ENCODE peak calls at places on chromosome 15, in five cellular contexts. K is esophagus squamous epithelium, U is uterus, F is Calu3, T is fibroblast of pulmonary artery. E is an unnamed sample.
A peak's percentile ranks its signal among the peaks of the same experiment; 100 is the strongest.

GRCh38 chr15:90571063-90571541 is 41.4 kb downstream of the CRTC3 start:
- DNase-seq in K (no peak), U (no peak), F (no peak), T (no peak), E (peak; percentile 51)

GRCh38 chr15:80559761-80560160 is 135.3 kb upstream of the ABHD17C start:
- DNase-seq in K (no peak), U (no peak), F (no peak), T (no peak), E (no peak)

GRCh38 chr15:74055804-74056203 is 26.5 kb downstream of the GOLGA6A start:
- DNase-seq in K (no peak), U (no peak), F (no peak), T (no peak), E (no peak)

GRCh38 chr15:63374686-63375520 is 6.7 kb downstream of the CA12 start:
- DNase-seq in K (no peak), U (peak; percentile 40), F (peak; percentile 51), T (peak; percentile 81), E (peak; percentile 82)

GRCh38 chr15:66923438-66923881 is 141.9 kb upstream of the SMAD3 start:
- DNase-seq in K (no peak), U (no peak), F (peak; percentile 72), T (no peak), E (peak; percentile 41)

GRCh38 chr15:61084944-61085367 is 144.1 kb downstream of the RORA start:
- DNase-seq in K (no peak), U (peak; percentile 44), F (no peak), T (no peak), E (no peak)

GRCh38 chr15:57797608-57798267 is 91.2 kb downstream of the POLR2M start:
- DNase-seq in K (no peak), U (no peak), F (no peak), T (no peak), E (no peak)

GRCh38 chr15:63015618-63016017 is 26.9 kb upstream of the TPM1 start:
- DNase-seq in K (no peak), U (peak; percentile 31), F (peak; percentile 34), T (peak; percentile 67), E (peak; percentile 77)

GRCh38 chr15:75620776-75621536 is 4.6 kb downstream of the SNUPN start:
- DNase-seq in K (peak; percentile 18), U (peak; percentile 86), F (peak; percentile 34), T (peak; percentile 95), E (peak; percentile 81)

GRCh38 chr15:29140475-29141172 is 129.0 kb downstream of the NSMCE3 start:
- DNase-seq in K (no peak), U (no peak), F (no peak), T (no peak), E (no peak)

GRCh38 chr15:43189296-43189695 is 4.1 kb downstream of the CCNDBP1 start:
- DNase-seq in K (no peak), U (no peak), F (no peak), T (no peak), E (no peak)

GRCh38 chr15:51801391-51801835 is 28.0 kb upstream of the TMOD3 start:
- DNase-seq in K (no peak), U (no peak), F (peak; percentile 58), T (peak; percentile 40), E (peak; percentile 46)

GRCh38 chr15:96352594-96353377 is 22.3 kb downstream of the NR2F2 start:
- DNase-seq in K (no peak), U (no peak), F (no peak), T (peak; percentile 46), E (no peak)

GRCh38 chr15:80526556-80527340 is 122.6 kb downstream of the ARNT2 start:
- DNase-seq in K (no peak), U (no peak), F (no peak), T (peak; percentile 45), E (no peak)

GRCh38 chr15:101014276-101014675 is 95.1 kb downstream of the LRRK1 start:
- DNase-seq in K (no peak), U (peak; percentile 9), F (no peak), T (no peak), E (no peak)

GRCh38 chr15:84598250-84598649 is 2.6 kb upstream of the ZSCAN2 start:
- DNase-seq in K (no peak), U (peak; percentile 8), F (no peak), T (no peak), E (no peak)

GRCh38 chr15:81225161-81225671 is 28.5 kb downstream of the IL16 start:
- DNase-seq in K (no peak), U (peak; percentile 34), F (no peak), T (no peak), E (no peak)

GRCh38 chr15:100713163-100713867 is 110.9 kb downstream of the ASB7 start:
- DNase-seq in K (no peak), U (peak; percentile 27), F (peak; percentile 97), T (peak; percentile 90), E (peak; percentile 98)

GRCh38 chr15:79872358-79873017 is 24.3 kb downstream of the MTHFS start:
- DNase-seq in K (no peak), U (no peak), F (peak; percentile 64), T (peak; percentile 62), E (no peak)

GRCh38 chr15:22949074-22949547 is 31.1 kb downstream of the CYFIP1 start:
- DNase-seq in K (no peak), U (peak; percentile 76), F (no peak), T (peak; percentile 81), E (peak; percentile 91)

GRCh38 chr15:77094397-77095030 is 23.6 kb upstream of the TSPAN3 start:
- DNase-seq in K (no peak), U (no peak), F (no peak), T (no peak), E (no peak)

GRCh38 chr15:63405683-63406456 is 24.2 kb upstream of the CA12 start:
- DNase-seq in K (no peak), U (no peak), F (no peak), T (no peak), E (no peak)

GRCh38 chr15:62912808-62913207 is 129.7 kb upstream of the TPM1 start:
- DNase-seq in K (no peak), U (no peak), F (no peak), T (no peak), E (no peak)

GRCh38 chr15:43966646-43967045 is 139.8 kb downstream of the WDR76 start:
- DNase-seq in K (no peak), U (no peak), F (no peak), T (peak; percentile 20), E (no peak)

GRCh38 chr15:75030424-75030823 is 7.0 kb downstream of the PPCDC start:
- DNase-seq in K (no peak), U (no peak), F (no peak), T (no peak), E (no peak)

GRCh38 chr15:37143351-37143750 is 43.0 kb upstream of the MEIS2 start:
- DNase-seq in K (no peak), U (no peak), F (no peak), T (no peak), E (no peak)

GRCh38 chr15:56160966-56161365 is 82.7 kb downstream of the RFX7 start:
- DNase-seq in K (no peak), U (no peak), F (no peak), T (peak; percentile 18), E (no peak)

GRCh38 chr15:85031086-85031943 is 49.7 kb downstream of the PDE8A start:
- DNase-seq in K (no peak), U (no peak), F (no peak), T (no peak), E (no peak)

GRCh38 chr15:65081758-65082157 is 5.2 kb downstream of the KBTBD13 start:
- DNase-seq in K (no peak), U (no peak), F (no peak), T (no peak), E (no peak)

GRCh38 chr15:79629687-79630086 is 197.6 kb downstream of the MINAR1 start:
- DNase-seq in K (no peak), U (no peak), F (no peak), T (peak; percentile 43), E (no peak)

GRCh38 chr15:66388576-66388975 is 1.9 kb downstream of the MAP2K1 start:
- DNase-seq in K (no peak), U (no peak), F (no peak), T (no peak), E (no peak)

GRCh38 chr15:38517312-38517711 is 47.3 kb downstream of the RASGRP1 start:
- DNase-seq in K (no peak), U (no peak), F (no peak), T (peak; percentile 2), E (no peak)

GRCh38 chr15:80916056-80916455 is 73.6 kb downstream of the MESD start:
- DNase-seq in K (no peak), U (no peak), F (no peak), T (no peak), E (no peak)

GRCh38 chr15:36844453-36845094 is 255.8 kb downstream of the MEIS2 start:
- DNase-seq in K (no peak), U (no peak), F (no peak), T (peak; percentile 17), E (peak; percentile 4)

GRCh38 chr15:93617443-93617842 is 528.4 kb upstream of the RGMA start:
- DNase-seq in K (no peak), U (no peak), F (no peak), T (no peak), E (no peak)
- TF ChIP-seq CTCF in K (no peak), U (no peak), F (no peak), T (no peak), E (no peak)

GRCh38 chr15:89341316-89342005 is 6.8 kb upstream of the POLG start:
- DNase-seq in K (no peak), U (no peak), F (no peak), T (no peak), E (no peak)

GRCh38 chr15:89346516-89346915 is 11.9 kb upstream of the POLG start:
- DNase-seq in K (no peak), U (no peak), F (no peak), T (no peak), E (no peak)

GRCh38 chr15:89342840-89343239 is 8.2 kb upstream of the POLG start:
- DNase-seq in K (no peak), U (no peak), F (no peak), T (no peak), E (no peak)

GRCh38 chr15:89349212-89349558 is 14.6 kb upstream of the POLG start:
- DNase-seq in K (no peak), U (no peak), F (peak; percentile 37), T (no peak), E (peak; percentile 23)

GRCh38 chr15:89345245-89345644 is 10.6 kb upstream of the POLG start:
- DNase-seq in K (no peak), U (no peak), F (no peak), T (no peak), E (no peak)
- TF ChIP-seq CTCF in K (no peak), U (no peak), F (no peak), T (no peak), E (no peak)

GRCh38 chr15:72585659-72586058 is 68.8 kb upstream of the GOLGA6B start:
- DNase-seq in K (no peak), U (no peak), F (no peak), T (peak; percentile 41), E (peak; percentile 22)

GRCh38 chr15:72584006-72584405 is 70.5 kb upstream of the GOLGA6B start:
- DNase-seq in K (no peak), U (no peak), F (no peak), T (peak; percentile 17), E (no peak)

GRCh38 chr15:72585025-72585424 is 69.5 kb upstream of the GOLGA6B start:
- DNase-seq in K (no peak), U (no peak), F (no peak), T (no peak), E (no peak)

GRCh38 chr15:72579814-72580213 is 74.7 kb upstream of the GOLGA6B start:
- DNase-seq in K (no peak), U (no peak), F (no peak), T (no peak), E (no peak)
- TF ChIP-seq CTCF in K (no peak), U (no peak), F (no peak), T (no peak), E (no peak)

GRCh38 chr15:98051734-98052133 is 91.2 kb downstream of the ARRDC4 start:
- DNase-seq in K (no peak), U (no peak), F (no peak), T (no peak), E (no peak)
- TF ChIP-seq CTCF in K (no peak), U (no peak), F (no peak), T (no peak), E (no peak)

E was measured in MCF 10A.